ENCODE peak calls at places on chromosomes 13 and 19, in eight cellular contexts. J is mammary epithelial cell; F is tibial nerve; S is astrocyte of the spinal cord; Q is neural progenitor cell; A is CD4-positive, alpha-beta T cell; V is dorsolateral prefrontal cortex; T is heart right ventricle. D is an unnamed sample.

GRCh38 chr19:6312018-6312417 is 21.4 kb downstream of the ACER1 start:
- DNase-seq in Q (no peak), J (no peak), T (no peak), V (no peak), S (no peak), A (no peak), F (no peak), D (no peak)

GRCh38 chr13:111239754-111240670 is 80.4 kb upstream of the TEX29 start:
- DNase-seq in V (no peak), Q (no peak), F (no peak), A (no peak), S (no peak), J (no peak), T (no peak), D (no peak)

GRCh38 chr19:7699003-7699402 is 2.9 kb downstream of the FCER2 start:
- DNase-seq in T (no peak), A (no peak), S (no peak), Q (no peak), J (no peak), V (no peak), F (no peak), D (no peak)

GRCh38 chr19:40716031-40716654 is 543 bp downstream of the COQ8B start:
- DNase-seq in A (peak), S (no peak), F (no peak), Q (no peak), T (no peak), V (no peak), J (peak), D (peak)

GRCh38 chr19:30733826-30734550 is 361.8 kb downstream of the ZNF536 start:
- DNase-seq in T (no peak), S (no peak), V (peak), J (no peak), Q (peak), F (no peak), A (no peak), D (no peak)

GRCh38 chr19:322616-323015 is 22.0 kb downstream of the MIER2 start:
- DNase-seq in S (no peak), T (no peak), J (no peak), F (no peak), A (no peak), Q (no peak), V (no peak), D (no peak)

GRCh38 chr19:38224014-38224862 is at the start of gene DPF1:
- DNase-seq in S (peak), V (peak), J (peak), A (no peak), F (no peak), T (peak), Q (peak), D (peak)

GRCh38 chr13:113645329-113645728 is 12.7 kb downstream of the ATP4B start:
- DNase-seq in Q (no peak), S (no peak), V (no peak), F (no peak), A (no peak), J (no peak), T (no peak), D (no peak)

GRCh38 chr13:34156841-34157365 is 339.0 kb downstream of the RFC3 start:
- DNase-seq in A (no peak), T (peak), F (peak), S (peak), Q (no peak), J (peak), V (peak), D (peak)

GRCh38 chr13:41978007-41978406 is 17.1 kb upstream of the VWA8 start:
- DNase-seq in F (no peak), J (no peak), T (no peak), A (no peak), Q (no peak), S (no peak), V (no peak), D (no peak)

GRCh38 chr13:105465251-105465650 is 1070.2 kb downstream of the EFNB2 start:
- DNase-seq in J (peak), T (no peak), S (no peak), A (no peak), V (no peak), Q (no peak), F (no peak), D (no peak)

GRCh38 chr19:1169921-1170885 is 3.9 kb downstream of the SBNO2 start:
- DNase-seq in J (peak), F (no peak), T (no peak), V (peak), Q (no peak), A (no peak), S (peak), D (no peak)

GRCh38 chr19:12913011-12913561 is 6.0 kb downstream of the SYCE2 start:
- DNase-seq in Q (peak), V (peak), F (peak), T (peak), J (no peak), A (no peak), S (peak), D (peak)

GRCh38 chr13:23552661-23553060 is 17.6 kb upstream of the TNFRSF19 start:
- DNase-seq in S (no peak), Q (no peak), J (no peak), T (no peak), V (no peak), A (no peak), F (no peak), D (no peak)

GRCh38 chr13:77378662-77379061 is 51.8 kb upstream of the MYCBP2 start:
- DNase-seq in J (no peak), F (no peak), V (no peak), Q (no peak), T (no peak), S (no peak), A (no peak), D (no peak)

GRCh38 chr19:10258080-10258710 is 6.2 kb downstream of the MRPL4 start:
- DNase-seq in J (no peak), Q (no peak), V (no peak), F (no peak), A (no peak), T (no peak), S (no peak), D (no peak)

GRCh38 chr13:41652735-41653361 is 195.5 kb downstream of the RGCC start:
- DNase-seq in V (no peak), Q (peak), S (peak), A (peak), F (no peak), T (peak), J (peak), D (no peak)

GRCh38 chr13:91383836-91384235 is 14.6 kb upstream of the GPC5 start:
- DNase-seq in T (no peak), V (no peak), A (no peak), Q (no peak), J (no peak), F (no peak), S (no peak), D (no peak)

GRCh38 chr13:33204130-33204927 is 81.2 kb downstream of the STARD13 start:
- DNase-seq in Q (no peak), A (no peak), T (peak), S (peak), J (no peak), F (peak), V (peak), D (no peak)

GRCh38 chr13:25990801-25991200 is 61.0 kb downstream of the SHISA2 start:
- DNase-seq in J (no peak), T (no peak), V (no peak), F (no peak), S (no peak), A (no peak), Q (no peak), D (no peak)

GRCh38 chr13:75465236-75465635 is 16.7 kb downstream of the TBC1D4 start:
- DNase-seq in V (no peak), F (no peak), A (no peak), J (no peak), T (no peak), S (no peak), Q (no peak), D (no peak)

GRCh38 chr13:95553271-95553588 is 710 bp downstream of the CLDN10 start:
- DNase-seq in Q (peak), J (no peak), V (no peak), T (no peak), S (no peak), F (no peak), A (no peak), D (no peak)

GRCh38 chr13:52851153-52851962 is 2.9 kb upstream of the PCDH8 start:
- DNase-seq in A (no peak), V (peak), Q (peak), S (peak), T (peak), F (no peak), J (no peak), D (no peak)

GRCh38 chr19:14472202-14472961 is 2.8 kb downstream of the PTGER1 start:
- DNase-seq in Q (peak), F (peak), J (no peak), V (peak), A (peak), T (peak), S (peak), D (peak)

GRCh38 chr13:104586010-104586746 is 1520.0 kb upstream of the SLC10A2 start:
- DNase-seq in F (no peak), T (no peak), S (peak), Q (no peak), A (no peak), J (no peak), V (no peak), D (no peak)

GRCh38 chr19:13017306-13018036 is 22.2 kb downstream of the NFIX start:
- DNase-seq in T (no peak), S (no peak), V (no peak), F (no peak), Q (no peak), J (peak), A (no peak), D (no peak)

GRCh38 chr19:35144600-35145436 is 1.8 kb downstream of the FXYD7 start:
- DNase-seq in V (no peak), T (no peak), S (no peak), A (no peak), Q (peak), J (peak), F (no peak), D (no peak)

DNA sequence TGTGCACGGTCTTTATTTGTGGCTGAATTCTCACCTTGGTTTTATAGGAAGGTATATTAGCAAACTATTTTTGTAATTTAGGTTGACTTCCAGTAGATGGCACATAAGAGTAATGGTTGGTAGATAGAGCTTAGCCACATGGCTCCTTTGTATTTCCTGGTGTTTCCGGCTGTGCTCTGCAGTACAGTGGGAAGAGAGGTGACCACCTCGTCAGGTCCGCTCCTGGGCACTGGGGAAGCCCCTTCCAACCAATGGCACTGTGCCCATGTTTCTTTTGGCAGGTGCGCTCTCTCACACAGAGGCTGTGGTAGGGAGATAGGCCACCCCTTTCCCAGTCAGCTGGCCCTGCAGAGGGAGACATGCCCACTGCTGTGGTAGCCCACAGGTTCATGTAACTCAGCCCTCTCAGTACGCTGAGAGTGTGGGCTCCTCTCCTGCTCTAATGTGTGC is 74.3 kb upstream of the ATP12A start:
- DNase-seq in V (no peak), Q (peak), J (peak), A (no peak), F (no peak), S (no peak), T (no peak), D (no peak)
- TF ChIP-seq CTCF in V (no peak), Q (peak), J (peak), A (peak), F (no peak), S (no peak), T (no peak), D (no peak)

GRCh38 chr19:44002566-44003460 is at the start of gene ZNF230:
- DNase-seq in S (peak), A (peak), T (peak), V (peak), F (peak), J (peak), Q (peak), D (peak)

GRCh38 chr19:44003461-44004134 is 841 bp downstream of the ZNF230 start:
- DNase-seq in T (peak), F (no peak), S (peak), Q (peak), A (no peak), J (peak), V (no peak), D (no peak)

GRCh38 chr19:44002212-44002565 is 568 bp upstream of the ZNF230 start:
- DNase-seq in F (no peak), S (no peak), J (no peak), T (no peak), Q (no peak), A (no peak), V (no peak), D (no peak)

DNA sequence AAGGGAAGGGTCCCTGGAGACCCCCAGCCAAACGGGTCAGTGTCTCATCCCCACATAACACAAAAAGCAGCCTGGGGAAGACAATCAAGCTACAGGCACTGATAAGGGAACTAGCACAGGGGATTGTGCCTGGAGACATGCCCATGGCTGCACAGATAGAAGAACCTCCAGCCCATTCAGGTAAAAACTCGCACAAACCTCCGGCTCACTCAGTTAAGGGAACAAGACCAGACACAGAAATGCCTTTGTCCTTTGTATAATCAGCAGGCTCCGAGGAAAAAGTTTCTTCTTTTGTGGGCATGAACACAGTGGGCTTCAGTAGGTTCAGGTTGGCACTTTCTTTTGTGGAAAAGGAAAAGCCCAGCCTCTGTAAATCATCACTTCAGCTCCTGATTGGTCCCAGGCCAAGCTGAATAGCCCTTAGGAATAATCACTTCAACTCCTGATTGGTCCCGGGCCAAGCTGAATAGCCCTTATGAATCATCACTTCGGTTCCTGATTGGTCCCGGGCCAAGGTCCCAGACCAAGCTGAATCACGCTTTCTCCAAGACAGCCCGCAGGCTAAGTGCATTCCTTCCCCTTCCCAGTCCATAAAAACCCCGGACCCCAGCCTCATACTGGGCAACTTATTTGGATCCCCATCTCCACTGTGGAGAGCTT is 5.0 kb upstream of the ZNF230 start:
- DNase-seq in T (peak), F (no peak), Q (no peak), S (peak), V (no peak), J (peak), A (no peak), D (no peak)
- TF ChIP-seq CTCF in T (no peak), F (no peak), Q (no peak), S (no peak), V (no peak), J (no peak), A (no peak), D (no peak)

DNA sequence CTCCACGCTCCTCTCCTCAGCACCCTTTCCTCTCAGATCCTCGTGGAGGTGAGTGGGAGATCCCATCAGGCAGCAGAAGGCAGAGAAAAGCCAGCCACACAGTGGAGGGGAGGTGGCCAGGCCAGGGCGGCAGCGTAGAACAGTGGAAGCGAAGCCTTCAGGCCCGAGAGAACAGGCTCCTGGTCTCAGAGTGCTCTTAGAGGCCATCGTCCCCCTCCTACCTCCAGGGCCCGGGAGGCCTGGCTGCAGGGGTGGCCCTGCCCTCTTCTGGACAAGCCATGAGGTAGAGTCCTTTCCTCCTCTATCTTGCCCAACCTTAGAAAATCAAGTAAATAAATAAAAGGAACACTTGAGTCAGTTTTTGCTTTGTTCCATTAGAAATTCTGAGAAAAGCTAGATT is 202.0 kb downstream of the KATNAL1 start:
- DNase-seq in T (no peak), V (no peak), Q (peak), A (no peak), J (no peak), F (no peak), S (no peak), D (no peak)
- TF ChIP-seq CTCF in T (no peak), V (no peak), Q (peak), A (no peak), J (no peak), F (no peak), S (peak), D (no peak)

DNA sequence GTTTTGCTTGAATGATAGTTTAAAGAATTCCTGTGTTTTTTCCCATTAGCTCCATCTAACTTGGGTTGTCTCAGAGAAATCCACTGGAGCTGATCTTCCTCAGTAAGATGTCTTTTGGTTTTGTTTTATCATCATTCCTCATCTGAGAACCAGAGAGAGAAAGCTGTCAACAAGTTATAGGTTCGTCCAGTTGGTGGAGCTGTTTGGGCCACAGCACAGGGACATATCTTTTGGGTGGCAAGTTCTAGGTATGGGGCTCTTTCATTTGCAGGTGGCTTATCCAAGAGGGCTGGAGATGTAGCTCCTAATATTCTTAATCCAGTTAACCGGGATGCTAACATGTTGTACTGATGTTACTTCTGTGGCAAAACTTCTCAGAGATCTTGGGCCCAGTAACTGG is 174.2 kb downstream of the KCNRG start:
- DNase-seq in F (no peak), V (no peak), S (no peak), J (no peak), A (no peak), Q (no peak), T (no peak), D (no peak)
- TF ChIP-seq CTCF in F (no peak), V (no peak), S (no peak), J (no peak), A (no peak), Q (peak), T (no peak), D (no peak)

DNA sequence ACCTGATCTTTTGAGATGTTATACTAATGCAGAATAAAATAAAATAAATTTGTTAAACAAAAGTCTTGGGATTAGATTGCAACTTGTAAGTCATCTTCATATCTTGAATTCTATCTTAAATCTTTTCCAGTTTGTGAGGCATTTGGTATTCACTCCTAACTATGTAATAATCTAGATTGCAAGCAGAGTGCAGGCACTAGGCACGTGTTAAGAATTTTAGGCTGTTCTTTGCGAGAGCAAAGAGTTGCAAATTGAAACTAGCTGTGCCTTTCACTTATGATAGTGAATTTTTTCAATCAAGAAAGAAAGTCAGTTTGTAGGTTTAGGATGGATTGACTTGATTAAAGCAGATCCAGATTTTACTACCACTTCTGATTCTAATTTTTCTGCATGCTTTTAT is 264.1 kb upstream of the SPRY2 start:
- DNase-seq in A (no peak), F (no peak), S (no peak), T (no peak), J (no peak), Q (no peak), V (no peak), D (no peak)
- TF ChIP-seq CTCF in A (no peak), F (no peak), S (no peak), T (no peak), J (no peak), Q (no peak), V (no peak), D (no peak)

DNA sequence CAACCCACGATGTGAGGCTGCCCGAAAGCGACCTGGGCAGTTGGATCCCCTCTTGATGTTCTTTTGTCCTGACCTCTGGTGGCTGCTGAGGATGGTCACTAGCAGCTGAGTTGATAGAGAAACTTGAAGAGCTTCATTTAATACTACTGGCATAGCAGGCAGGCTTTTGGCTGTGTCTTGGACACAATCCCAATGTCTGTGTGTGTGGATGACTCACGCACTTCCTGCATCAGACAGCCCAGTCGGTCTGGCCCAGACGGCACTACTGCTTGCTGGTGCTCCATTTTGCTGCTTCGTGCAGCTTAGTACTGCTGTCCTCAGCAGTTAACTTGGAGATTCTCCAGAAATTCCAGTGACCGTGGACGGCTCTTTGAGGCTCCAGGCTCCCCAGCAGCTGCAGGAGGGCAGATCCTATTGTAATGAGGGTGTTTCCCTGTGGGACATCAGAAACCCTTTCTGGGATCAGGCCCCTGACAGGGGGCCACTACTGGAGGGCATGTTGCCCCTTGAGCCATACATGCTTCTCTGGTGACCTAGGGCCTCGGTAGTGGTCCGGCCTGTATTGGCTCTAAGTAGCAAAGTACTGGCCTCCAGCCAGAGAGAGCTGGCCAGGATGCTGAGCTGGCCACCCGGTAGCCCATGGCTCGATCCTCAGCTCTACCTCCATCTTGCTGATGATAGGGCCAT is 4.5 kb downstream of the FPR3 start:
- DNase-seq in Q (no peak), S (peak), V (peak), J (peak), T (peak), F (peak), A (no peak), D (no peak)
- TF ChIP-seq CTCF in Q (no peak), S (peak), V (no peak), J (no peak), T (no peak), F (no peak), A (no peak), D (no peak)